ENCODE peak calls at places on chromosome 21, in eight cellular contexts. L, J, Z, A, P, U, I and B are unnamed samples.

GRCh38 chr21:35026617-35027557 is 22.2 kb downstream of the RUNX1 start:
- DNase-seq in L (no peak), J (peak), Z (peak), A (peak), P (peak), U (peak), I (no peak), B (no peak)

GRCh38 chr21:38349111-38349746 is 92.4 kb downstream of the KCNJ15 start:
- DNase-seq in L (no peak), J (no peak), Z (peak), A (no peak), P (no peak), U (no peak), I (no peak), B (no peak)

GRCh38 chr21:44697811-44698734 is 1.1 kb downstream of the KRTAP10-12 start:
- DNase-seq in L (no peak), J (peak), Z (no peak), A (no peak), P (no peak), U (peak), I (no peak), B (no peak)

GRCh38 chr21:33266784-33267135 is 593 bp downstream of the IL10RB start:
- DNase-seq in L (no peak), J (peak), Z (no peak), A (no peak), P (no peak), U (no peak), I (no peak), B (no peak)

GRCh38 chr21:30839304-30839703 is 9.7 kb upstream of the KRTAP7-1 start:
- DNase-seq in L (no peak), J (peak), Z (no peak), A (no peak), P (no peak), U (no peak), I (no peak), B (no peak)

GRCh38 chr21:45590726-45591618 is 48.7 kb upstream of the SLC19A1 start:
- DNase-seq in L (peak), J (no peak), Z (no peak), A (no peak), P (peak), U (no peak), I (no peak), B (no peak)

GRCh38 chr21:27154451-27155129 is 187.7 kb upstream of the ADAMTS5 start:
- DNase-seq in L (no peak), J (no peak), Z (peak), A (no peak), P (no peak), U (no peak), I (no peak), B (no peak)

GRCh38 chr21:36150192-36150711 is 6.4 kb upstream of the DOP1B start:
- DNase-seq in L (peak), J (no peak), Z (peak), A (no peak), P (no peak), U (peak), I (peak), B (no peak)

GRCh38 chr21:25421327-25422028 is 185.8 kb downstream of the MRPL39 start:
- DNase-seq in L (peak), J (no peak), Z (peak), A (peak), P (peak), U (no peak), I (peak), B (peak)

GRCh38 chr21:39724944-39725343 is 20.0 kb upstream of the IGSF5 start:
- DNase-seq in L (no peak), J (no peak), Z (no peak), A (no peak), P (no peak), U (no peak), I (no peak), B (no peak)

GRCh38 chr21:44793269-44794030 is 8.2 kb downstream of the UBE2G2 start:
- DNase-seq in L (peak), J (peak), Z (peak), A (peak), P (no peak), U (peak), I (peak), B (peak)

GRCh38 chr21:43305336-43305665 is 121.6 kb downstream of the SIK1 start:
- DNase-seq in L (no peak), J (no peak), Z (no peak), A (no peak), P (no peak), U (no peak), I (no peak), B (no peak)

GRCh38 chr21:35303085-35303484 is 254.0 kb upstream of the RUNX1 start:
- DNase-seq in L (peak), J (no peak), Z (peak), A (no peak), P (no peak), U (no peak), I (peak), B (peak)

GRCh38 chr21:24225432-24225831 is 1381.8 kb downstream of the MRPL39 start:
- DNase-seq in L (no peak), J (no peak), Z (peak), A (no peak), P (no peak), U (no peak), I (no peak), B (no peak)

GRCh38 chr21:45894107-45894810 is 87.3 kb upstream of the COL6A1 start:
- DNase-seq in L (peak), J (no peak), Z (peak), A (no peak), P (no peak), U (no peak), I (peak), B (peak)

GRCh38 chr21:27060190-27060589 is 93.3 kb upstream of the ADAMTS5 start:
- DNase-seq in L (peak), J (no peak), Z (peak), A (no peak), P (no peak), U (no peak), I (no peak), B (no peak)

GRCh38 chr21:19268634-19269138 is 865.1 kb upstream of the TMPRSS15 start:
- DNase-seq in L (no peak), J (no peak), Z (no peak), A (no peak), P (no peak), U (no peak), I (no peak), B (no peak)

GRCh38 chr21:34593423-34593822 is 21.5 kb downstream of the RCAN1 start:
- DNase-seq in L (no peak), J (no peak), Z (no peak), A (peak), P (no peak), U (no peak), I (no peak), B (no peak)

GRCh38 chr21:46350981-46351380 is 27.0 kb downstream of the PCNT start:
- DNase-seq in L (no peak), J (no peak), Z (no peak), A (no peak), P (no peak), U (no peak), I (no peak), B (no peak)

GRCh38 chr21:37673801-37674575 is 242.3 kb downstream of the KCNJ6 start:
- DNase-seq in L (no peak), J (no peak), Z (no peak), A (no peak), P (no peak), U (no peak), I (no peak), B (no peak)

GRCh38 chr21:32021319-32022027 is 148.7 kb downstream of the HUNK start:
- DNase-seq in L (no peak), J (peak), Z (no peak), A (no peak), P (no peak), U (no peak), I (no peak), B (no peak)

GRCh38 chr21:44933199-44933937 is 6.5 kb upstream of the SLX9 start:
- DNase-seq in L (no peak), J (no peak), Z (no peak), A (no peak), P (no peak), U (no peak), I (no peak), B (no peak)

GRCh38 chr21:40165671-40166070 is 298.4 kb downstream of the PCP4 start:
- DNase-seq in L (no peak), J (no peak), Z (no peak), A (no peak), P (no peak), U (no peak), I (no peak), B (no peak)

GRCh38 chr21:39134288-39134810 is 48.9 kb downstream of the PSMG1 start:
- DNase-seq in L (no peak), J (no peak), Z (no peak), A (no peak), P (no peak), U (no peak), I (no peak), B (no peak)

GRCh38 chr21:38804617-38805281 is 980 bp upstream of the ETS2 start:
- DNase-seq in L (peak), J (peak), Z (peak), A (peak), P (no peak), U (peak), I (no peak), B (no peak)

GRCh38 chr21:39456665-39457064 is 4.9 kb downstream of the SH3BGR start:
- DNase-seq in L (no peak), J (no peak), Z (no peak), A (no peak), P (no peak), U (no peak), I (no peak), B (no peak)

GRCh38 chr21:36319767-36320420 is at the start of gene MORC3:
- DNase-seq in L (peak), J (peak), Z (peak), A (peak), P (peak), U (peak), I (peak), B (peak)